ENCODE peak calls at places on chromosomes 5 and 9, in nine cellular contexts. One of them, this sample, is unnamed.

GRCh38 chr5:80268916-80269315 is 13.1 kb upstream of the SERINC5 start:
- DNase-seq in heart left ventricle: no peak
- DNase-seq in NB4: no peak
- DNase-seq in A549: no peak
- DNase-seq in WERI-Rb-1: no peak
- DNase-seq in HL-60: no peak
- DNase-seq in bronchial epithelial cell: no peak
- DNase-seq in tibial nerve: no peak
- DNase-seq in OCI-LY7: no peak
- DNase-seq in this sample: no peak

GRCh38 chr5:122312670-122312988 is 592 bp downstream of the SNCAIP start:
- DNase-seq in heart left ventricle: peak
- DNase-seq in WERI-Rb-1: peak
- DNase-seq in NB4: no peak
- DNase-seq in A549: no peak
- DNase-seq in bronchial epithelial cell: no peak
- DNase-seq in tibial nerve: no peak
- DNase-seq in HL-60: no peak
- DNase-seq in OCI-LY7: no peak
- DNase-seq in this sample: no peak

GRCh38 chr5:10607666-10608442 is 44.0 kb downstream of the ANKRD33B start:
- DNase-seq in OCI-LY7: peak
- DNase-seq in HL-60: peak
- DNase-seq in tibial nerve: peak
- DNase-seq in NB4: peak
- DNase-seq in A549: no peak
- DNase-seq in WERI-Rb-1: peak
- DNase-seq in heart left ventricle: peak
- DNase-seq in bronchial epithelial cell: no peak
- DNase-seq in this sample: peak

GRCh38 chr5:132767150-132767549 is 9.9 kb downstream of the SEPTIN8 start:
- DNase-seq in NB4: no peak
- DNase-seq in HL-60: no peak
- DNase-seq in bronchial epithelial cell: no peak
- DNase-seq in heart left ventricle: no peak
- DNase-seq in WERI-Rb-1: no peak
- DNase-seq in tibial nerve: no peak
- DNase-seq in A549: no peak
- DNase-seq in OCI-LY7: no peak
- DNase-seq in this sample: no peak

GRCh38 chr5:135832263-135832555 is 2.3 kb upstream of the SLC25A48 start:
- DNase-seq in tibial nerve: no peak
- DNase-seq in NB4: no peak
- DNase-seq in OCI-LY7: no peak
- DNase-seq in HL-60: no peak
- DNase-seq in heart left ventricle: no peak
- DNase-seq in bronchial epithelial cell: no peak
- DNase-seq in A549: no peak
- DNase-seq in WERI-Rb-1: no peak
- DNase-seq in this sample: no peak

GRCh38 chr5:75006821-75007536 is 45.4 kb downstream of the GCNT4 start:
- DNase-seq in bronchial epithelial cell: no peak
- DNase-seq in NB4: no peak
- DNase-seq in A549: no peak
- DNase-seq in WERI-Rb-1: no peak
- DNase-seq in OCI-LY7: no peak
- DNase-seq in heart left ventricle: no peak
- DNase-seq in HL-60: no peak
- DNase-seq in tibial nerve: no peak
- DNase-seq in this sample: no peak

GRCh38 chr9:118976160-118976559 is 393.1 kb downstream of the BRINP1 start:
- DNase-seq in heart left ventricle: no peak
- DNase-seq in HL-60: no peak
- DNase-seq in A549: no peak
- DNase-seq in NB4: no peak
- DNase-seq in bronchial epithelial cell: no peak
- DNase-seq in tibial nerve: no peak
- DNase-seq in WERI-Rb-1: no peak
- DNase-seq in OCI-LY7: no peak
- DNase-seq in this sample: no peak

GRCh38 chr9:33429256-33430080 is 17.9 kb downstream of the AQP3 start:
- DNase-seq in HL-60: no peak
- DNase-seq in tibial nerve: no peak
- DNase-seq in WERI-Rb-1: no peak
- DNase-seq in NB4: no peak
- DNase-seq in bronchial epithelial cell: no peak
- DNase-seq in heart left ventricle: no peak
- DNase-seq in OCI-LY7: no peak
- DNase-seq in A549: no peak
- DNase-seq in this sample: no peak

GRCh38 chr5:106962464-106963230 is 708.1 kb downstream of the EFNA5 start:
- DNase-seq in OCI-LY7: no peak
- DNase-seq in WERI-Rb-1: no peak
- DNase-seq in NB4: no peak
- DNase-seq in heart left ventricle: no peak
- DNase-seq in A549: no peak
- DNase-seq in tibial nerve: no peak
- DNase-seq in bronchial epithelial cell: no peak
- DNase-seq in HL-60: no peak
- DNase-seq in this sample: no peak

GRCh38 chr9:72997387-72997995 is 44.6 kb upstream of the ALDH1A1 start:
- DNase-seq in OCI-LY7: no peak
- DNase-seq in HL-60: no peak
- DNase-seq in A549: peak
- DNase-seq in WERI-Rb-1: no peak
- DNase-seq in NB4: no peak
- DNase-seq in heart left ventricle: no peak
- DNase-seq in tibial nerve: no peak
- DNase-seq in bronchial epithelial cell: no peak
- DNase-seq in this sample: no peak

GRCh38 chr9:136244116-136244775 is 1.4 kb downstream of the QSOX2 start:
- DNase-seq in tibial nerve: no peak
- DNase-seq in HL-60: no peak
- DNase-seq in OCI-LY7: peak
- DNase-seq in NB4: peak
- DNase-seq in bronchial epithelial cell: no peak
- DNase-seq in A549: no peak
- DNase-seq in WERI-Rb-1: no peak
- DNase-seq in heart left ventricle: no peak
- DNase-seq in this sample: peak

GRCh38 chr5:169185626-169186025 is 115.3 kb downstream of the SLIT3 start:
- DNase-seq in OCI-LY7: no peak
- DNase-seq in heart left ventricle: no peak
- DNase-seq in A549: no peak
- DNase-seq in HL-60: no peak
- DNase-seq in bronchial epithelial cell: no peak
- DNase-seq in NB4: no peak
- DNase-seq in tibial nerve: no peak
- DNase-seq in WERI-Rb-1: no peak
- DNase-seq in this sample: no peak

GRCh38 chr9:21075484-21075883 is 2.3 kb downstream of the IFNB1 start:
- DNase-seq in heart left ventricle: no peak
- DNase-seq in WERI-Rb-1: no peak
- DNase-seq in NB4: no peak
- DNase-seq in HL-60: no peak
- DNase-seq in OCI-LY7: no peak
- DNase-seq in A549: no peak
- DNase-seq in tibial nerve: no peak
- DNase-seq in bronchial epithelial cell: no peak
- DNase-seq in this sample: no peak

DNA sequence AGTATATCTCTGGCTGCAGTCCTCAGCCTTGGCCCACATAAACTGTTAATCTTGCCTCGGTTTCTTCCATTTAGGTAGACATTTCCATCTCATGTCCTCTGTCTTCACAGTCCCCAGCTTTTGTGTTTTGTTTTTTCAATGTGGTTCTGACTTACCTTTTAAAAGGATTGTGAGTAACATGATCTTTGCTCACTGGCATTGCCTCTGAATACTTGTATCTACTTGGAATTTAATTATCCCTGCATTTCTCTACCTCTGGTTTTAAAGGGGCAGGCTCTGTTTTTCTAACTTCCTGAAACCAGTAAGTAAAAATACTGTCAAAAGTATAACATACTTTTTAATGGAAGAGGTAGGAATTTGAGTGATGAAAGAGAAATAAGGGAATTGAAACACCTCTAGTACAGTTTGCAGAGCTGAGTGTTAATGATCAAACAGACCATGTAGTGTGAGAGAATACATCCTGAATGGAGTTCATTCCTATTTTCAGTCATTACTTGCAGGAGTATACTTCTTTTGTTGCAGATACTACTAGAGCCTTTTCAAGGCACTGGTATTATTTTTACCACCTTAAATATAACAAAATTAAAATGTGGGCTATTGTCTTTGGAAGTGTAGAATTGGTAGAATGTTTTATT is 62.6 kb downstream of the MTREX start:
- DNase-seq in WERI-Rb-1: no peak
- DNase-seq in A549: no peak
- DNase-seq in NB4: no peak
- DNase-seq in tibial nerve: no peak
- DNase-seq in HL-60: no peak
- DNase-seq in bronchial epithelial cell: no peak
- DNase-seq in heart left ventricle: no peak
- DNase-seq in OCI-LY7: no peak
- DNase-seq in this sample: no peak
- H3K4me3 ChIP-seq in WERI-Rb-1: no peak
- H3K4me3 ChIP-seq in A549: no peak
- H3K4me3 ChIP-seq in NB4: no peak
- H3K4me3 ChIP-seq in tibial nerve: no peak
- H3K4me3 ChIP-seq in HL-60: no peak
- H3K4me3 ChIP-seq in bronchial epithelial cell: no peak
- H3K4me3 ChIP-seq in heart left ventricle: no peak
- H3K4me3 ChIP-seq in OCI-LY7: no peak
- H3K4me3 ChIP-seq in this sample: no peak

GRCh38 chr9:4225291-4226119 is 74.4 kb downstream of the GLIS3 start:
- DNase-seq in bronchial epithelial cell: peak
- DNase-seq in heart left ventricle: no peak
- DNase-seq in A549: no peak
- DNase-seq in OCI-LY7: no peak
- DNase-seq in tibial nerve: no peak
- DNase-seq in WERI-Rb-1: no peak
- DNase-seq in HL-60: no peak
- DNase-seq in NB4: peak
- DNase-seq in this sample: no peak

GRCh38 chr9:4229252-4229651 is 70.6 kb downstream of the GLIS3 start:
- DNase-seq in heart left ventricle: no peak
- DNase-seq in tibial nerve: no peak
- DNase-seq in NB4: no peak
- DNase-seq in WERI-Rb-1: no peak
- DNase-seq in bronchial epithelial cell: no peak
- DNase-seq in A549: no peak
- DNase-seq in OCI-LY7: no peak
- DNase-seq in HL-60: no peak
- DNase-seq in this sample: no peak

GRCh38 chr9:4226331-4227250 is 73.3 kb downstream of the GLIS3 start:
- DNase-seq in tibial nerve: no peak
- DNase-seq in A549: no peak
- DNase-seq in OCI-LY7: no peak
- DNase-seq in NB4: peak
- DNase-seq in WERI-Rb-1: no peak
- DNase-seq in heart left ventricle: no peak
- DNase-seq in bronchial epithelial cell: no peak
- DNase-seq in HL-60: no peak
- DNase-seq in this sample: no peak

GRCh38 chr9:4228142-4228541 is 71.7 kb downstream of the GLIS3 start:
- DNase-seq in WERI-Rb-1: no peak
- DNase-seq in bronchial epithelial cell: no peak
- DNase-seq in tibial nerve: no peak
- DNase-seq in NB4: no peak
- DNase-seq in HL-60: no peak
- DNase-seq in A549: no peak
- DNase-seq in OCI-LY7: no peak
- DNase-seq in heart left ventricle: no peak
- DNase-seq in this sample: no peak

DNA sequence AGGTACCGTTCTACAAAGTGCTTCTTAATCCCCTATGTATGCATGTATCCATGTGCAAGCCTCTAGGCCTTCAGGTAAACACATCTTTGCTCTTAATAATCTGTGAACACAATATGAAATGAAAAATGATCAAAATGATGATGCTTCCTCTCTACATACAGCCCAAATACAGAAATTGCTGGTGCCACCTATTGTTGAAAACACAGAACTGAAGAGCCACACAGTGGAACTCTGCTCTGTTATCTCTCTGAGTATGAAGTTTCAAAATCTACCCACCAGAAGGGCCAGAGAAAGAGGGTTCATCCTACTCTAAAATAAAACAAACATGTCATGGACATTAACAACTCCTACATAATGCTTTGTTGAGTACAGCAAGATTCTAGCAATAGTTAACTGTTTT is 71.3 kb downstream of the GLIS3 start:
- DNase-seq in tibial nerve: no peak
- DNase-seq in OCI-LY7: no peak
- DNase-seq in A549: no peak
- DNase-seq in heart left ventricle: no peak
- DNase-seq in NB4: peak
- DNase-seq in WERI-Rb-1: no peak
- DNase-seq in bronchial epithelial cell: peak
- DNase-seq in HL-60: no peak
- DNase-seq in this sample: no peak
- TF ChIP-seq CTCF in tibial nerve: no peak
- TF ChIP-seq CTCF in OCI-LY7: peak
- TF ChIP-seq CTCF in A549: peak
- TF ChIP-seq CTCF in heart left ventricle: peak
- TF ChIP-seq CTCF in NB4: peak
- TF ChIP-seq CTCF in WERI-Rb-1: peak
- TF ChIP-seq CTCF in bronchial epithelial cell: peak
- TF ChIP-seq CTCF in HL-60: peak
- TF ChIP-seq CTCF in this sample: peak

DNA sequence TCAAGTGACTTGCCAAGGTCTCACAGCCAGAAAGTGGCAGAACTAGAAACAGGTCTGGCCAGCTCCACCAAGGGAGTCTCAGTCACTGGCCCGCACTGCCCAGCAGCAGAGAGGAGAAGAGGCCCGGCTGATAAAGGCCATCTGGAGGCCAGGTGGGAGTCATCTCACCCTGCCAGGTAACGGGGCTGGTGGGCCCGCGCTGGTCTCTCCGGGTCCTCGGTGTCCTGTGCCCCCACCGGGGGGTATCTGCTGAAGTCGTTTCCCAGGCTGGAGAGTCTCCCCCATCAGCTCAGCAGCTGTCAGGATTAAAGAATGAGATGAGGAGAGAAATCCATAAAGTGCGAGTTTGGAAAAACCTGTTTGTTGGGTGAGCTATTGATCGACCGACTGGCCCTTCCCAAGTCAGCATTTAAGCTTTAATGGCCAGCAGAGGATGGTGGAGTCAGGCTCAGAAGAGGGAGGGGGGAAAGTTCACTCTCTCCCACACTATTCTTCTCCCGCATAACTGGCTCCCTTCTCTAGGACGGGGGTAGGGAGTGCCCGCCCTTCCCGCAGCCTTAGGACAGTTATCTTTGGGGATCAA is 30.3 kb downstream of the LMX1B start:
- DNase-seq in HL-60: no peak
- DNase-seq in A549: no peak
- DNase-seq in OCI-LY7: no peak
- DNase-seq in WERI-Rb-1: peak
- DNase-seq in tibial nerve: no peak
- DNase-seq in bronchial epithelial cell: no peak
- DNase-seq in heart left ventricle: no peak
- DNase-seq in NB4: no peak
- DNase-seq in this sample: no peak
- H3K4me3 ChIP-seq in HL-60: no peak
- H3K4me3 ChIP-seq in A549: no peak
- H3K4me3 ChIP-seq in OCI-LY7: no peak
- H3K4me3 ChIP-seq in WERI-Rb-1: no peak
- H3K4me3 ChIP-seq in tibial nerve: no peak
- H3K4me3 ChIP-seq in bronchial epithelial cell: no peak
- H3K4me3 ChIP-seq in heart left ventricle: no peak
- H3K4me3 ChIP-seq in NB4: no peak
- H3K4me3 ChIP-seq in this sample: no peak

GRCh38 chr5:42514759-42515158 is 91.5 kb downstream of the GHR start:
- DNase-seq in A549: no peak
- DNase-seq in tibial nerve: no peak
- DNase-seq in NB4: peak
- DNase-seq in WERI-Rb-1: no peak
- DNase-seq in heart left ventricle: no peak
- DNase-seq in OCI-LY7: peak
- DNase-seq in bronchial epithelial cell: peak
- DNase-seq in HL-60: no peak
- DNase-seq in this sample: no peak
- TF ChIP-seq CTCF in A549: no peak
- TF ChIP-seq CTCF in tibial nerve: no peak
- TF ChIP-seq CTCF in NB4: no peak
- TF ChIP-seq CTCF in WERI-Rb-1: no peak
- TF ChIP-seq CTCF in heart left ventricle: no peak
- TF ChIP-seq CTCF in OCI-LY7: peak
- TF ChIP-seq CTCF in bronchial epithelial cell: peak
- TF ChIP-seq CTCF in HL-60: no peak
- TF ChIP-seq CTCF in this sample: peak

This sample was measured in GM12864.